ENCODE peak calls at places on chromosome 4, in six cellular contexts. J is smooth muscle cell of the brain vasculature, W is C1 segment of cervical spinal cord, D is Calu3, K is endothelial cell, X is iPS DF 6.9. L is an unnamed sample.

GRCh38 chr4:112277220-112277619 is 8.5 kb downstream of the TIFA start:
- DNase-seq in J (no peak), W (no peak), D (no peak), K (no peak), X (no peak), L (no peak)

GRCh38 chr4:42676066-42676951 is 19.4 kb upstream of the ATP8A1 start:
- DNase-seq in J (no peak), W (no peak), D (no peak), K (no peak), X (no peak), L (no peak)

GRCh38 chr4:26069218-26069617 is 155.2 kb downstream of the SMIM20 start:
- DNase-seq in J (no peak), W (no peak), D (no peak), K (peak), X (peak), L (no peak)

GRCh38 chr4:55366621-55367020 is 20.6 kb downstream of the SRD5A3 start:
- DNase-seq in J (no peak), W (no peak), D (no peak), K (no peak), X (no peak), L (no peak)

GRCh38 chr4:66506985-66507384 is 836.7 kb upstream of the EPHA5 start:
- DNase-seq in J (no peak), W (no peak), D (no peak), K (no peak), X (no peak), L (no peak)

GRCh38 chr4:73856518-73856917 is 3.4 kb downstream of the PF4V1 start:
- DNase-seq in J (no peak), W (no peak), D (no peak), K (no peak), X (no peak), L (no peak)

GRCh38 chr4:70913947-70914445 is 11.8 kb downstream of the MOB1B start:
- DNase-seq in J (no peak), W (no peak), D (no peak), K (no peak), X (no peak), L (no peak)

GRCh38 chr4:153465922-153466636 is at the start of gene TMEM131L:
- DNase-seq in J (no peak), W (peak), D (peak), K (peak), X (no peak), L (peak)

GRCh38 chr4:156362581-156362980 is 408.9 kb upstream of the CTSO start:
- DNase-seq in J (no peak), W (no peak), D (no peak), K (no peak), X (no peak), L (no peak)

L was measured in esophagus muscularis mucosa.